ENCODE peak calls at places on chromosomes 7 and 10, in nine cellular contexts. Y is progenitor cell of endocrine pancreas; B is WTC11; H is AG09309; M is WERI-Rb-1; W is A549; Z is CD4-positive, alpha-beta T cell; T is HFF-Myc; R is HCT116. O is an unnamed sample.

GRCh38 chr10:92573091-92573797 is 649 bp downstream of the IDE start:
- DNase-seq in Y (no peak), B (no peak), H (no peak), M (peak; percentile 40), W (peak; percentile 59), Z (peak; percentile 18), T (no peak), R (no peak), O (no peak)

GRCh38 chr7:2566890-2567662 is 8.3 kb downstream of the IQCE start:
- DNase-seq in Y (no peak), B (no peak), H (no peak), M (no peak), W (no peak), Z (no peak), T (no peak), R (no peak), O (no peak)

GRCh38 chr7:137519964-137520363 is 176.4 kb upstream of the PTN start:
- DNase-seq in Y (no peak), B (no peak), H (no peak), M (no peak), W (no peak), Z (no peak), T (no peak), R (no peak), O (no peak)

GRCh38 chr7:122006687-122007086 is 133.7 kb downstream of the PTPRZ1 start:
- DNase-seq in Y (no peak), B (no peak), H (no peak), M (no peak), W (no peak), Z (no peak), T (no peak), R (no peak), O (no peak)

GRCh38 chr7:30074422-30075030 is 46.3 kb downstream of the PLEKHA8 start:
- DNase-seq in Y (no peak), B (no peak), H (no peak), M (no peak), W (no peak), Z (no peak), T (no peak), R (peak; percentile 38), O (no peak)

GRCh38 chr7:120725376-120726039 is 132.4 kb downstream of the TSPAN12 start:
- DNase-seq in Y (no peak), B (no peak), H (peak; percentile 8), M (no peak), W (peak; percentile 4), Z (no peak), T (peak; percentile 9), R (peak; percentile 43), O (no peak)

GRCh38 chr10:121914661-121915060 is 13.2 kb downstream of the ATE1 start:
- DNase-seq in Y (no peak), B (no peak), H (no peak), M (no peak), W (no peak), Z (no peak), T (no peak), R (no peak), O (no peak)

GRCh38 chr10:122744257-122744656 is 44.6 kb upstream of the C10orf120 start:
- DNase-seq in Y (no peak), B (no peak), H (no peak), M (no peak), W (no peak), Z (no peak), T (no peak), R (no peak), O (no peak)

GRCh38 chr7:107661081-107661864 is 645 bp downstream of the SLC26A4 start:
- DNase-seq in Y (peak; percentile 50), B (peak; percentile 72), H (no peak), M (peak; percentile 78), W (no peak), Z (peak; percentile 6), T (no peak), R (no peak), O (peak; percentile 78)

DNA sequence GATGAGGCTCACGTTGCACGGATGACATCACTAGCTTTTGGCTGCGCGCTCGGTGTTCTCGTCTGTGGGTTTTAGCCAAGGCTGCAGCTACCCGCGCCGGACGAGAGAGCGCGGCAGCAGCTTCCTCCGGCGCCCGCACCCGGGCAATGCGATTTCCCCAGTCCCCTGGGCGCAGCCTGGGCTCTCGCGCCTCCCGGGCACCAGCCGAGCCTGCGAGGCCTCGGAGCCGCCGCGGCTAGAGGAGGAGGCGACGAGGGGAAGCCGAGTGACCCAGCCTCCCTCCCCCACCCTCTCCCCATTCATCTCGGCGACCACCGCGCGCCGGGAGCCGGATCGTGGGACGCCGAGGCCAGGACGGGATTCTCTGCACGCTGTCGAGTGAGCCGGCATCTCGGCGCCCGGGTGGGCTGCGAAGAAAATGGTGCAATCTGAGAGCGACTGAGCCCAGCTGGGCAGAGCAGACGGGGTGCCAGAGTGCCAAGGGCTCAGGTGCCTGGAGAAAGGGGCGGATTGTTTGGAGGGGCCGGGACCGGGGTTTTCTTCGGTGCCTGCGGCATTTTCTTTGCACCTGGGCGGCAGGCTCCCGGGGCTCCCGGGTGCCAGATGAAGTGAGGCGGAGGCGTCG is 1.2 kb upstream of the TMEM178B start:
- DNase-seq in Y (peak; percentile 15), B (peak; percentile 55), H (peak; percentile 10), M (peak; percentile 53), W (peak; percentile 38), Z (no peak), T (no peak), R (no peak), O (peak; percentile 65)
- TF ChIP-seq CTCF in Y (no peak), B (no peak), H (no peak), M (no peak), W (no peak), Z (no peak), T (no peak), R (no peak), O (no peak)

DNA sequence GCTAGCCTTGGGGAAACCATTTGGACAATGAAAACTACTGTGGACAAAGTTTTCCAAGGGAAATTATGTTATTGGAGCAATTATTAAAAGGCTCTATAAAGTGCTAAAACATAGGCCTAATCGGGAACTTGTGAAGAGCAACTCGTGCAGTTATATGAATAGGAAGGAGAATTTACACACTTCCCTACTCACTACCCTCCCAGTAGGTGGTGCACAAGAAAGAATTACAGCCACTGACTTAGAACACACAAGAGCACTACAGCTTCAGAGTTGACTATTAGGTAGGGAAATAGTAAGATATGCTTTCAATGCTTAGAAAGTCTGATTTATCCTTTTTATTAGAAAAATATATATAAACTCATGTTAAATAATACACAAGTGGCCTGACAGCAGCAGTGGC is 47.2 kb downstream of the GSAP start:
- DNase-seq in Y (no peak), B (no peak), H (no peak), M (no peak), W (no peak), Z (no peak), T (no peak), R (peak; percentile 4), O (no peak)
- TF ChIP-seq CTCF in Y (no peak), B (no peak), H (peak; percentile 17), M (no peak), W (no peak), Z (no peak), T (no peak), R (peak; percentile 26), O (peak; percentile 18)

DNA sequence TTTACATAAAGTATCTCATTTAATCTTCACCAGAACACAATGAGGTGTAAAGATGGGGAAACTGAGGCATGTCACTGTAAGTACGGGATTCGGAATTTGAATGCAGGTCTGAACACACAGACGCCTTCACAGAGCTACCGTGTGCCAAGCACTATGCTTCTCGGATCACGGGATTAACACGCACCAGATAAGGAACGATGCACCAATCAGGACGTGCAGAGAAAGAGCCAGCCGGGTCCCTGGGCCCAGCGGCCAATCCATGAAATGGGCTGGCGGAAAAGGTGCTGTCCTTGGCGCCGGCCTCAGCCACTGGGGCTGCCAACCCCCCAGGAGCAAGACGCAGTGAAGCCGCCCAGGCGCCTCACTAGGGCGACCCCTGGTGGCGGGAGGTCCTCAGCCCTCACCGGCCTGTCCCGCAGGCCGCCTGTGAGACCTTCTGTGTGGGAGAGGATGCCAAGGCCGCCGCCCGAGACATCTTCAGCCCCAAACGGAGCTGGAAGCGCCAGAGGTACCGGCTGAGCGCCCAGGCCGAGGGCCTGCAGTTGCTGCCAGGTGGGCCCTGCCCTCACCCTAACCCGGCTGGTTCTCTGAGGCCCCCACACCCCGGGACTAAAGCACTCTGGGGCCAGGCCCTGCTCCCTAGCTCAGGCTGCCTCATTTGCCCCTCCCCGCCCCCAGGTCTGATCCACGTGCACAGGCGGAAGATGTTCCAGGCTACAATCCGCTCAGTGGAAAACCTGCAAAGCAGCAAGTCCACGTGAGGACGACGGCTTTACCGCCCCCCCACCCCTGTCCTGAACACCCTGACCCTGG is 15.6 kb downstream of the ATG9B start:
- DNase-seq in Y (peak; percentile 45), B (peak; percentile 95), H (no peak), M (peak; percentile 49), W (peak; percentile 41), Z (peak; percentile 53), T (no peak), R (peak; percentile 87), O (peak; percentile 83)
- TF ChIP-seq CTCF in Y (peak; percentile 73), B (peak; percentile 86), H (peak; percentile 53), M (peak; percentile 78), W (peak; percentile 41), Z (peak; percentile 67), T (peak; percentile 80), R (peak; percentile 85), O (peak; percentile 74)

GRCh38 chr10:52106895-52107294 is 207.2 kb upstream of the DKK1 start:
- DNase-seq in Y (no peak), B (no peak), H (no peak), M (no peak), W (no peak), Z (no peak), T (no peak), R (no peak), O (no peak)

GRCh38 chr10:52110576-52110975 is 203.5 kb upstream of the DKK1 start:
- DNase-seq in Y (no peak), B (no peak), H (no peak), M (no peak), W (no peak), Z (no peak), T (no peak), R (no peak), O (no peak)

GRCh38 chr10:52108236-52108635 is 205.8 kb upstream of the DKK1 start:
- DNase-seq in Y (no peak), B (no peak), H (no peak), M (no peak), W (no peak), Z (no peak), T (no peak), R (no peak), O (no peak)

GRCh38 chr10:52105301-52105700 is 208.8 kb upstream of the DKK1 start:
- DNase-seq in Y (no peak), B (no peak), H (no peak), M (no peak), W (no peak), Z (no peak), T (no peak), R (no peak), O (no peak)
- TF ChIP-seq CTCF in Y (no peak), B (no peak), H (no peak), M (no peak), W (no peak), Z (no peak), T (no peak), R (no peak), O (no peak)